ENCODE peak calls at places on chromosome 13, in seven cellular contexts. J, W, A, R, X, V and C are unnamed samples.

GRCh38 chr13:72864142-72865035 is 82.5 kb downstream of the PIBF1 start:
- DNase-seq in W (no peak), A (no peak), V (no peak), R (no peak), J (no peak), X (no peak), C (no peak)

GRCh38 chr13:114106991-114107685 is 25.3 kb downstream of the RASA3 start:
- DNase-seq in J (peak; percentile 38), R (peak; percentile 0), X (no peak), A (peak; percentile 4), V (peak; percentile 13), W (no peak), C (no peak)

GRCh38 chr13:74133657-74134201 is 475 bp downstream of the KLF12 start:
- DNase-seq in V (peak; percentile 85), J (peak; percentile 95), A (peak; percentile 84), W (no peak), X (peak; percentile 29), R (peak; percentile 73), C (peak; percentile 58)

GRCh38 chr13:18978447-18978846 is 203.2 kb downstream of the TUBA3C start:
- DNase-seq in J (no peak), X (no peak), V (no peak), A (no peak), W (no peak), R (no peak), C (no peak)

GRCh38 chr13:84137292-84137691 is 255.0 kb upstream of the SLITRK1 start:
- DNase-seq in X (no peak), A (peak; percentile 25), J (peak; percentile 50), V (no peak), W (no peak), R (no peak), C (no peak)

GRCh38 chr13:111658150-111659100 is 338.0 kb downstream of the TEX29 start:
- DNase-seq in J (no peak), A (no peak), X (no peak), R (no peak), V (no peak), W (no peak), C (no peak)

GRCh38 chr13:84399320-84400085 is 517.2 kb upstream of the SLITRK1 start:
- DNase-seq in W (no peak), J (no peak), V (no peak), R (no peak), A (no peak), X (no peak), C (no peak)

GRCh38 chr13:49569993-49570689 is 15.2 kb downstream of the RCBTB1 start:
- DNase-seq in J (no peak), W (no peak), A (no peak), X (no peak), R (no peak), V (no peak), C (no peak)

GRCh38 chr13:19586904-19587634 is 25.7 kb upstream of the TPTE2 start:
- DNase-seq in V (no peak), X (no peak), J (peak; percentile 79), W (peak; percentile 23), A (peak; percentile 55), R (peak; percentile 26), C (no peak)

GRCh38 chr13:106063591-106064308 is 471.7 kb downstream of the EFNB2 start:
- DNase-seq in R (no peak), J (no peak), A (no peak), X (no peak), V (no peak), W (no peak), C (peak; percentile 67)

DNA sequence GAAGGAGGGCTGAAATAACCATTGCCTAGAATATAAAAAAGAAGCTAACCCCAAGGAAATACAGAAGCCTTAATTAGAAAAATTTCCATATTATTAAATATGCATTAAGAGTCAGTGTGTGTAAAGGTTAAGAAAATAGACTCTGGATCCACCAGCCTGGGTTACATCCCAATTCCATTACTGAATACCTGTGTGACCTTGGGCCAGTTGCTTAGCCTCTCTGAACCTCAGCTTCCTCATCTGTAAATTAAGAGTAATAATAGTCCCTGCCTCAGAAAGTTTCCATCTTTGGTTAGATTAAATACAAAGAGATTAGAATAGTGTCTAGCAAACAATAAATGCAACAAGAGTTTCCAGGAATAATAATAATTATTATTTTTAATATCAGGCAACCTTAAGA is 54.5 kb downstream of the ATP7B start:
- DNase-seq in J (no peak), X (no peak), R (no peak), A (no peak), W (no peak), V (no peak), C (no peak)
- TF ChIP-seq POLR2A in J (no peak), X (no peak), R (no peak), A (no peak), W (no peak), V (no peak), C (no peak)

DNA sequence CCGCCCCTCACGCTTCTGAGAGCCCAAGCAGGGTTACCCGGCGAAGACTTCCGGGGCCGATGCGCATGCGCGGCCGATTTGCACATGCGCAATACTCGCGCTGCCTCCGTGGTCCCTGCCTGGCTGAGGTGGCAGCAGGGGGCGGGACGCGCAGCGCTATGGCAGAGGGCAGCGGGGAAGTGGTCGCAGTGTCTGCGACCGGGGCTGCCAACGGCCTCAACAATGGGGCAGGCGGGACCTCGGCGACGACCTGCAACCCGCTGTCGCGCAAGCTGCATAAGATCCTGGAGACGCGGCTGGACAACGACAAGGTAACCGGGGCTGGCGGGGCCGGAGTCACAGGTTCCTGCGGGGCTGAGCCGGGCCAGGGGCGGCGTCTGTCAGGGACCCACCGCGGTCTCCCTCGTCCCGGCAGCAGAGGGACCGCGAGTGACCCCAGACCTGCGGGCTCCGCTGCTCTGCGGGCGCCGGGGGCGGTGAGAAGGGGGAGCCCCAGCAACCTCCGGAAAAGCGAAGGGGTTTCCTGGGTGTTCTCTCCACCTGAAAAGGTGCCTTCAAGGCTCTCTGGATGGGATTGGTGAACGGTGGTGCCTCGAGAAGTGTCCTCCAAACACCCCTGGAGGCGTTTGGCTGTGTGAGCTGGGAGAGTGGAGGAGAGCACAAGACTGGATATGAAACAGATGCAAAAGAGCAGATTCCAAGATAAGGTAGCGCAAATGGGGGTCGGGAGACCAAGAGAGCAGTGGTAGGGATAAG is at the start of gene COG6:
- DNase-seq in R (peak; percentile 89), V (peak; percentile 94), J (peak; percentile 97), X (peak; percentile 77), A (peak; percentile 94), W (peak; percentile 86), C (peak; percentile 56)
- TF ChIP-seq POLR2A in R (peak; percentile 21), V (peak; percentile 67), J (peak; percentile 27), X (no peak), A (peak; percentile 51), W (peak; percentile 61), C (peak; percentile 88)

GRCh38 chr13:27474751-27475268 is 24.4 kb upstream of the MTIF3 start:
- DNase-seq in X (no peak), A (no peak), R (no peak), V (no peak), J (peak; percentile 26), W (no peak), C (no peak)

GRCh38 chr13:27481766-27482165 is 31.4 kb upstream of the MTIF3 start:
- DNase-seq in J (peak; percentile 68), X (peak; percentile 37), A (peak; percentile 51), V (peak; percentile 26), W (peak; percentile 63), R (peak; percentile 40), C (peak; percentile 17)

GRCh38 chr13:27472941-27473340 is 22.6 kb upstream of the MTIF3 start:
- DNase-seq in V (no peak), A (no peak), W (no peak), J (peak; percentile 35), R (no peak), X (no peak), C (no peak)

GRCh38 chr13:27472441-27472840 is 22.1 kb upstream of the MTIF3 start:
- DNase-seq in J (peak; percentile 0), V (no peak), R (no peak), X (no peak), W (no peak), A (no peak), C (no peak)

GRCh38 chr13:27476943-27477681 is 26.7 kb upstream of the MTIF3 start:
- DNase-seq in R (no peak), J (peak; percentile 62), X (no peak), V (no peak), A (no peak), W (no peak), C (no peak)
- TF ChIP-seq POLR2A in R (no peak), J (no peak), X (no peak), V (no peak), A (no peak), W (no peak), C (no peak)

GRCh38 chr13:42581427-42581826 is 7.5 kb downstream of the TNFSF11 start:
- DNase-seq in J (no peak), A (no peak), X (no peak), R (no peak), W (no peak), V (no peak), C (no peak)
- TF ChIP-seq POLR2A in J (no peak), A (no peak), X (no peak), R (no peak), W (no peak), V (no peak), C (no peak)

DNA sequence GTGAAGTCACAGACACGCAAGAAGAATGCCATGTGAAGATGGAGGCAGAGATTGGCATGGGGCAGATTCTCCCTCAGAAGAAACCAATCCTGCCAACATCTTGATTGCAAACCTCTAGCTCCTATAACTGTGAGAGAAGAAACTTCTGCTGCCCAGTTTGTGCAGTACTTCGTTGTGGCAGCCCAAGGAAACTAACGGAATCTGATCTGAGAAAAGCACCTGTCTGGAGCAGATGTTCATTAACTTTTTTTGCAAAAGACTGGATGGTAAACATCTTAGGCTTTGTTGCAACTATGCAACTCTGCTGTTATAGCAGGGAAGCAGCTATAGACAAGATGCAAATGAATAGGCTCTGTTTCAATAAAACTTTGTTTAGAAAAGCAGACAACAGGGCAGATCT is 25.1 kb upstream of the CPB2 start:
- DNase-seq in R (no peak), J (no peak), X (no peak), W (no peak), V (no peak), A (no peak), C (no peak)
- TF ChIP-seq POLR2A in R (no peak), J (no peak), X (no peak), W (no peak), V (no peak), A (no peak), C (no peak)

DNA sequence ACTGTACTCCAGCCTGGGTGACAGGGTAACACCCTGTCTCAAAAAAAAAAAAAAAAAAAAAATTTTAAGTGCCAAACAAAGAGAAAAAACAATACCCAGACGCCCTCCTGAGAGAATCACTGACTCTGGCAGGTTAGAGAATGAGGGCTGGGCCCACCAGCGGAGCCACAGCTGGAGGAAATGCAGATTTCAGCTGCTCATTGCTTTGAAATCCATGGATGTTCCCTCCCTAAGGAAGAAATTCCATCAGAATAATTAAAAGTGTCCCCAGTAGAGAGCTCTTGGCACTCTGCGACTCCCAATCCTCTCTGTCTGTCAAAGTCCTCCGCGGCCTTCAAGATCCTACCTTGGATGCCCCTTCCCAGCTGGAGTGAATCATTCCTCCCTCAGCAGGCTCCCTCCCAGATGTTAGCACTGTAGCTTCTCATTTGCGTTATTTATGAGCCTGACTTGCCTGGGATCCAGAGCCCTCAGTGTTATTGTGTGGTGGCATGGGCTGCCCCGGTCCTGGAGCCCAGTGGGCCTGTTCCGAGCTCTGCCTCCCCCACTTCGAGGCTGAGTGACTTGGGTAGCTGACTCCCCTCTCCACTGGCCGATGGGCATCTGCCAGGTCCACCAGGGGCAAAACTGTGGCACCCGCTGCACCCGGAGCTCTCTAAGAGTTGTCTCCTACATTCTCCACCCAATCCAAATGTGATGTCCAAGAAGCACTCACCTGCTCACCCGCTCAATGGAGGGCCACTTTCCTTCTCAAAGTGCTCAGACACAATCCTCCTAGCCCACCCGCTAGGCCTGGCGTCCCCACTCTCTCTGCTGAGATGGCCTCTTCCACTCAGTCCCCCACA is 47.0 kb downstream of the SERP2 start:
- DNase-seq in A (no peak), V (no peak), X (no peak), R (peak; percentile 60), J (no peak), W (no peak), C (no peak)
- TF ChIP-seq POLR2A in A (no peak), V (no peak), X (no peak), R (no peak), J (no peak), W (no peak), C (no peak)